ENCODE peak calls at places on chromosomes 6 and 20, in seven cellular contexts. One of them, this sample, is unnamed.

GRCh38 chr20:60262967-60263603 is 304.9 kb downstream of the CDH26 start:
- DNase-seq in amniotic stem cell: no peak
- DNase-seq in T-helper 9 cell: peak
- DNase-seq in ureter: no peak
- DNase-seq in NCI-H1105 treated with DMSO at 0.1 percent for 48 hours: no peak
- DNase-seq in epithelial cell of proximal tubule: no peak
- DNase-seq in NCI-H2029 treated with DMSO at 0.1 percent for 48 hours: no peak
- DNase-seq in this sample: peak

GRCh38 chr6:52423971-52424381 is 3.8 kb downstream of the EFHC1 start:
- DNase-seq in amniotic stem cell: no peak
- DNase-seq in T-helper 9 cell: no peak
- DNase-seq in ureter: no peak
- DNase-seq in NCI-H1105 treated with DMSO at 0.1 percent for 48 hours: no peak
- DNase-seq in epithelial cell of proximal tubule: peak
- DNase-seq in NCI-H2029 treated with DMSO at 0.1 percent for 48 hours: no peak
- DNase-seq in this sample: no peak

GRCh38 chr6:148342146-148343027 is at the start of gene SASH1:
- DNase-seq in amniotic stem cell: peak
- DNase-seq in T-helper 9 cell: peak
- DNase-seq in ureter: peak
- DNase-seq in NCI-H1105 treated with DMSO at 0.1 percent for 48 hours: peak
- DNase-seq in epithelial cell of proximal tubule: peak
- DNase-seq in NCI-H2029 treated with DMSO at 0.1 percent for 48 hours: no peak
- DNase-seq in this sample: peak

GRCh38 chr20:48831702-48832422 is 4.1 kb upstream of the PREX1 start:
- DNase-seq in amniotic stem cell: peak
- DNase-seq in T-helper 9 cell: no peak
- DNase-seq in ureter: peak
- DNase-seq in NCI-H1105 treated with DMSO at 0.1 percent for 48 hours: no peak
- DNase-seq in epithelial cell of proximal tubule: no peak
- DNase-seq in NCI-H2029 treated with DMSO at 0.1 percent for 48 hours: no peak
- DNase-seq in this sample: no peak

GRCh38 chr6:150761771-150762170 is 103.7 kb upstream of the MTHFD1L start:
- DNase-seq in amniotic stem cell: no peak
- DNase-seq in T-helper 9 cell: no peak
- DNase-seq in ureter: no peak
- DNase-seq in NCI-H1105 treated with DMSO at 0.1 percent for 48 hours: no peak
- DNase-seq in epithelial cell of proximal tubule: no peak
- DNase-seq in NCI-H2029 treated with DMSO at 0.1 percent for 48 hours: no peak
- DNase-seq in this sample: no peak

GRCh38 chr6:71886184-71887005 is at the start of gene RIMS1:
- DNase-seq in amniotic stem cell: peak
- DNase-seq in T-helper 9 cell: no peak
- DNase-seq in ureter: no peak
- DNase-seq in NCI-H1105 treated with DMSO at 0.1 percent for 48 hours: peak
- DNase-seq in epithelial cell of proximal tubule: no peak
- DNase-seq in NCI-H2029 treated with DMSO at 0.1 percent for 48 hours: no peak
- DNase-seq in this sample: peak

GRCh38 chr6:36634317-36634716 is 40.2 kb downstream of the SRSF3 start:
- DNase-seq in amniotic stem cell: no peak
- DNase-seq in T-helper 9 cell: no peak
- DNase-seq in ureter: no peak
- DNase-seq in NCI-H1105 treated with DMSO at 0.1 percent for 48 hours: no peak
- DNase-seq in epithelial cell of proximal tubule: no peak
- DNase-seq in NCI-H2029 treated with DMSO at 0.1 percent for 48 hours: no peak
- DNase-seq in this sample: no peak

GRCh38 chr6:3625161-3625979 is 126.1 kb downstream of the PXDC1 start:
- DNase-seq in amniotic stem cell: no peak
- DNase-seq in T-helper 9 cell: no peak
- DNase-seq in ureter: peak
- DNase-seq in NCI-H1105 treated with DMSO at 0.1 percent for 48 hours: no peak
- DNase-seq in epithelial cell of proximal tubule: no peak
- DNase-seq in NCI-H2029 treated with DMSO at 0.1 percent for 48 hours: no peak
- DNase-seq in this sample: no peak

GRCh38 chr6:106790935-106791334 is 161.6 kb downstream of the QRSL1 start:
- DNase-seq in amniotic stem cell: no peak
- DNase-seq in T-helper 9 cell: no peak
- DNase-seq in ureter: no peak
- DNase-seq in NCI-H1105 treated with DMSO at 0.1 percent for 48 hours: no peak
- DNase-seq in epithelial cell of proximal tubule: no peak
- DNase-seq in NCI-H2029 treated with DMSO at 0.1 percent for 48 hours: no peak
- DNase-seq in this sample: no peak